ENCODE peak calls at places on chromosome 3, in five cellular contexts. Z is GM03348, N is fibroblast of the aortic adventitia, H is ACHN, O is T-cell. X is an unnamed sample.

GRCh38 chr3:9732080-9732752 is 681 bp downstream of the BRPF1 start:
- DNase-seq in O (peak), Z (peak), N (no peak), H (no peak), X (no peak)

GRCh38 chr3:89606151-89606550 is 498.7 kb downstream of the EPHA3 start:
- DNase-seq in N (no peak), Z (no peak), O (no peak), H (no peak), X (no peak)

GRCh38 chr3:134567605-134568004 is 81.7 kb downstream of the CEP63 start:
- DNase-seq in Z (no peak), O (no peak), N (no peak), H (no peak), X (no peak)

GRCh38 chr3:17025594-17026139 is 140.9 kb downstream of the PLCL2 start:
- DNase-seq in H (no peak), O (no peak), Z (no peak), N (no peak), X (no peak)

GRCh38 chr3:186669378-186670084 is 3.7 kb downstream of the HRG start:
- DNase-seq in H (no peak), N (no peak), O (no peak), Z (no peak), X (no peak)

GRCh38 chr3:155934215-155934614 is 63.8 kb downstream of the GMPS start:
- DNase-seq in O (no peak), Z (peak), N (peak), H (no peak), X (no peak)

GRCh38 chr3:144229237-144229830 is 257.7 kb downstream of the DIPK2A start:
- DNase-seq in N (peak), Z (no peak), O (no peak), H (no peak), X (no peak)

GRCh38 chr3:21839592-21839991 is 88.6 kb upstream of the ZNF385D start:
- DNase-seq in N (peak), Z (peak), H (peak), O (no peak), X (no peak)

GRCh38 chr3:140206196-140207040 is 271.4 kb downstream of the CLSTN2 start:
- DNase-seq in O (no peak), H (peak), Z (peak), N (peak), X (no peak)

GRCh38 chr3:84679211-84679610 is 279.6 kb upstream of the CADM2 start:
- DNase-seq in O (no peak), N (no peak), Z (no peak), H (no peak), X (no peak)

GRCh38 chr3:192913540-192913939 is 4.1 kb downstream of the MB21D2 start:
- DNase-seq in O (no peak), N (no peak), H (no peak), Z (no peak), X (no peak)

GRCh38 chr3:109927161-109927560 is 589.8 kb upstream of the DPPA4 start:
- DNase-seq in O (no peak), Z (peak), H (peak), N (peak), X (no peak)

GRCh38 chr3:147921044-147921443 is 511.9 kb downstream of the ZIC1 start:
- DNase-seq in H (no peak), O (no peak), Z (peak), N (peak), X (no peak)

GRCh38 chr3:155019576-155019975 is 60.5 kb upstream of the MME start:
- DNase-seq in O (no peak), H (no peak), Z (peak), N (peak), X (no peak)

GRCh38 chr3:190034446-190034845 is 86.3 kb downstream of the P3H2 start:
- DNase-seq in Z (no peak), H (no peak), N (no peak), O (no peak), X (no peak)

GRCh38 chr3:16171009-16171408 is 3.5 kb upstream of the GALNT15 start:
- DNase-seq in O (no peak), Z (no peak), H (no peak), N (no peak), X (no peak)

GRCh38 chr3:159185443-159186050 is 383.7 kb downstream of the MFSD1 start:
- DNase-seq in O (no peak), H (no peak), N (no peak), Z (no peak), X (no peak)